ENCODE peak calls at places on chromosomes 3 and 15, in four cellular contexts. One of them, this sample, is unnamed.

GRCh38 chr15:56519000-56519399 is 54.1 kb upstream of the MNS1 start:
- DNase-seq in WTC11: no peak
- DNase-seq in HCT116: no peak
- DNase-seq in GM12878: no peak
- DNase-seq in this sample: no peak

GRCh38 chr15:60649845-60650548 is 171.1 kb upstream of the ICE2 start:
- DNase-seq in WTC11: peak; percentile 59
- DNase-seq in HCT116: no peak
- DNase-seq in GM12878: peak; percentile 57
- DNase-seq in this sample: no peak

GRCh38 chr3:47578691-47579632 is at the start of gene CSPG5:
- DNase-seq in WTC11: peak; percentile 44
- DNase-seq in HCT116: no peak
- DNase-seq in GM12878: no peak
- DNase-seq in this sample: peak; percentile 74

GRCh38 chr3:67196677-67197076 is 198.6 kb downstream of the KBTBD8 start:
- DNase-seq in WTC11: no peak
- DNase-seq in HCT116: no peak
- DNase-seq in GM12878: no peak
- DNase-seq in this sample: no peak

GRCh38 chr15:65376767-65377104 is 1.1 kb downstream of the IGDCC3 start:
- DNase-seq in WTC11: no peak
- DNase-seq in HCT116: no peak
- DNase-seq in GM12878: no peak
- DNase-seq in this sample: no peak

GRCh38 chr15:74955796-74956647 is 550 bp downstream of the RPP25 start:
- DNase-seq in WTC11: peak; percentile 71
- DNase-seq in HCT116: no peak
- DNase-seq in GM12878: no peak
- DNase-seq in this sample: no peak

GRCh38 chr3:134232146-134232545 is 18.5 kb downstream of the RYK start:
- DNase-seq in WTC11: no peak
- DNase-seq in HCT116: no peak
- DNase-seq in GM12878: no peak
- DNase-seq in this sample: no peak

GRCh38 chr3:27596334-27596841 is 112.2 kb upstream of the SLC4A7 start:
- DNase-seq in WTC11: no peak
- DNase-seq in HCT116: no peak
- DNase-seq in GM12878: peak; percentile 56
- DNase-seq in this sample: no peak

GRCh38 chr15:91100561-91101355 is 701 bp downstream of the SV2B start:
- DNase-seq in WTC11: no peak
- DNase-seq in HCT116: no peak
- DNase-seq in GM12878: no peak
- DNase-seq in this sample: peak; percentile 50

GRCh38 chr15:90402230-90402629 is 14.2 kb downstream of the IQGAP1 start:
- DNase-seq in WTC11: no peak
- DNase-seq in HCT116: peak; percentile 54
- DNase-seq in GM12878: no peak
- DNase-seq in this sample: no peak

GRCh38 chr3:125186261-125186770 is 26.2 kb downstream of the SLC12A8 start:
- DNase-seq in WTC11: no peak
- DNase-seq in HCT116: no peak
- DNase-seq in GM12878: no peak
- DNase-seq in this sample: peak; percentile 30

GRCh38 chr15:64844576-64845140 is 2.9 kb downstream of the PLEKHO2 start:
- DNase-seq in WTC11: no peak
- DNase-seq in HCT116: no peak
- DNase-seq in GM12878: no peak
- DNase-seq in this sample: no peak

GRCh38 chr3:120572027-120572426 is 24.1 kb upstream of the NDUFB4 start:
- DNase-seq in WTC11: no peak
- DNase-seq in HCT116: no peak
- DNase-seq in GM12878: no peak
- DNase-seq in this sample: no peak

GRCh38 chr3:16768956-16769355 is 115.8 kb upstream of the PLCL2 start:
- DNase-seq in WTC11: no peak
- DNase-seq in HCT116: no peak
- DNase-seq in GM12878: no peak
- DNase-seq in this sample: no peak

GRCh38 chr3:188187055-188187454 is 33.1 kb downstream of the LPP start:
- DNase-seq in WTC11: no peak
- DNase-seq in HCT116: no peak
- DNase-seq in GM12878: no peak
- DNase-seq in this sample: no peak

GRCh38 chr15:48823706-48824105 is 12.8 kb upstream of the CEP152 start:
- DNase-seq in WTC11: no peak
- DNase-seq in HCT116: no peak
- DNase-seq in GM12878: no peak
- DNase-seq in this sample: no peak

GRCh38 chr3:43327184-43327950 is 41.0 kb downstream of the SNRK start:
- DNase-seq in WTC11: no peak
- DNase-seq in HCT116: no peak
- DNase-seq in GM12878: no peak
- DNase-seq in this sample: no peak

GRCh38 chr3:151282921-151283320 is 4.6 kb upstream of the P2RY14 start:
- DNase-seq in WTC11: no peak
- DNase-seq in HCT116: peak; percentile 51
- DNase-seq in GM12878: no peak
- DNase-seq in this sample: no peak

GRCh38 chr3:54427951-54428871 is 305.9 kb downstream of the CACNA2D3 start:
- DNase-seq in WTC11: peak; percentile 71
- DNase-seq in HCT116: peak; percentile 36
- DNase-seq in GM12878: peak; percentile 7
- DNase-seq in this sample: peak; percentile 73

GRCh38 chr3:16881896-16882645 is 2.7 kb upstream of the PLCL2 start:
- DNase-seq in WTC11: no peak
- DNase-seq in HCT116: no peak
- DNase-seq in GM12878: no peak
- DNase-seq in this sample: no peak

GRCh38 chr3:190892328-190893011 is 30.0 kb upstream of the GMNC start:
- DNase-seq in WTC11: no peak
- DNase-seq in HCT116: no peak
- DNase-seq in GM12878: no peak
- DNase-seq in this sample: no peak

GRCh38 chr15:51924146-51925068 is 47.2 kb downstream of the LEO1 start:
- DNase-seq in WTC11: peak; percentile 38
- DNase-seq in HCT116: no peak
- DNase-seq in GM12878: no peak
- DNase-seq in this sample: no peak

GRCh38 chr3:185878920-185879319 is 54.1 kb upstream of the IGF2BP2 start:
- DNase-seq in WTC11: no peak
- DNase-seq in HCT116: no peak
- DNase-seq in GM12878: no peak
- DNase-seq in this sample: no peak

GRCh38 chr15:45338417-45338816 is 39.9 kb downstream of the GATM start:
- DNase-seq in WTC11: no peak
- DNase-seq in HCT116: no peak
- DNase-seq in GM12878: no peak
- DNase-seq in this sample: no peak

GRCh38 chr15:39581501-39582285 is 814 bp downstream of the THBS1 start:
- DNase-seq in WTC11: peak; percentile 68
- DNase-seq in HCT116: no peak
- DNase-seq in GM12878: no peak
- DNase-seq in this sample: no peak

GRCh38 chr3:189941679-189942078 is 179.0 kb downstream of the P3H2 start:
- DNase-seq in WTC11: no peak
- DNase-seq in HCT116: no peak
- DNase-seq in GM12878: no peak
- DNase-seq in this sample: no peak

GRCh38 chr15:39616731-39617455 is 36.0 kb downstream of the THBS1 start:
- DNase-seq in WTC11: no peak
- DNase-seq in HCT116: no peak
- DNase-seq in GM12878: no peak
- DNase-seq in this sample: no peak

GRCh38 chr15:75049392-75049791 is 26.0 kb downstream of the PPCDC start:
- DNase-seq in WTC11: no peak
- DNase-seq in HCT116: no peak
- DNase-seq in GM12878: no peak
- DNase-seq in this sample: no peak

GRCh38 chr3:177694316-177694715 is 497.0 kb upstream of the TBL1XR1 start:
- DNase-seq in WTC11: no peak
- DNase-seq in HCT116: no peak
- DNase-seq in GM12878: no peak
- DNase-seq in this sample: no peak

GRCh38 chr3:177820683-177821316 is 623.5 kb upstream of the TBL1XR1 start:
- DNase-seq in WTC11: no peak
- DNase-seq in HCT116: no peak
- DNase-seq in GM12878: peak; percentile 4
- DNase-seq in this sample: no peak

GRCh38 chr3:140848675-140849074 is 93.0 kb upstream of the SLC25A36 start:
- DNase-seq in WTC11: no peak
- DNase-seq in HCT116: no peak
- DNase-seq in GM12878: no peak
- DNase-seq in this sample: no peak

GRCh38 chr15:66766282-66767228 is 64.5 kb downstream of the SMAD6 start:
- DNase-seq in WTC11: no peak
- DNase-seq in HCT116: no peak
- DNase-seq in GM12878: no peak
- DNase-seq in this sample: no peak

GRCh38 chr3:33131328-33132018 is 17.7 kb downstream of the CRTAP start:
- DNase-seq in WTC11: peak; percentile 63
- DNase-seq in HCT116: peak; percentile 44
- DNase-seq in GM12878: no peak
- DNase-seq in this sample: peak; percentile 41

DNA sequence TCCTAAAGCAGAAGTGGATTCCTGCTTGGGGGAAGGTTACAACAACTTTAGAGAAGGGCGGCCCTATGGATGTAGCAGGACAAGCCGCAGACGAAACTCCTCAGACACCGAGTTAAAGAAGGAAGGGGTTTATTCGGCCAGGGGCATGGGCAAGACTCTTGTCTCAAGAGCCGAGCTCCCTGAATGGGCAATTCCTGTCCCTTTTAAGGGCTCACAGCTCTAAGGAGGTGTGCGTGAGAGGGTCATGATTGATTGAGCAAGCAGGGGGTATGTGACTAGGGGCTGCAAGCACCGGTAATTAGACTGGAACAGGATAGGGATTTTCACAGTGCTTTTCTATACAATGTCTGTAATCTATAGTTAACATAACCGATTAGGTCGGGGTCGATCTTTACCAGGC is 879 bp upstream of the PDHB start:
- DNase-seq in WTC11: peak; percentile 39
- DNase-seq in HCT116: no peak
- DNase-seq in GM12878: no peak
- DNase-seq in this sample: no peak
- TF ChIP-seq ATF3 in WTC11: no peak
- TF ChIP-seq ATF3 in HCT116: no peak
- TF ChIP-seq ATF3 in GM12878: no peak
- TF ChIP-seq ATF3 in this sample: no peak

DNA sequence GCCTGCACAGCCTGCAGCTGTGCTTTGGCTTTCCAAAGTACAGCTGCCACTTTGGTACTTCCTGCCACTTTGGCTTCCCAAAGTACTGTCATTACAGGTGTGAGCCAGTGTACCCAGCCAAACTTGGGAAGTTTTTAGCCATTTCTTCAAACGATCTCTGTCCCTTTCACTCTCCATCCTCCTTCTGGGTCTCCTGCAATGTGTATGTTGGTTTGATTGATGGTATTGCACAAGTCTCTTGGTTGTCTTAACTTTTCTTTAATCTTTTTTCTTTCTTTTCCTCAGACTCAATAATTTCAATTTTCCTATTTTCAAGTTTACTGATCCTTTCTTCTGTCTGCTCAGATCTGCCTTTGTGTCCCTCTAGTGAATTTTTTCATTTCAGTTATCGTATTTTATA is 99.3 kb upstream of the CFAP20DC start:
- DNase-seq in WTC11: no peak
- DNase-seq in HCT116: no peak
- DNase-seq in GM12878: no peak
- DNase-seq in this sample: no peak
- TF ChIP-seq ATF3 in WTC11: no peak
- TF ChIP-seq ATF3 in HCT116: no peak
- TF ChIP-seq ATF3 in GM12878: no peak
- TF ChIP-seq ATF3 in this sample: no peak

GRCh38 chr3:69368129-69368741 is 17.7 kb downstream of the FRMD4B start:
- DNase-seq in WTC11: no peak
- DNase-seq in HCT116: no peak
- DNase-seq in GM12878: peak; percentile 91
- DNase-seq in this sample: no peak
- TF ChIP-seq ATF3 in WTC11: no peak
- TF ChIP-seq ATF3 in HCT116: no peak
- TF ChIP-seq ATF3 in GM12878: no peak
- TF ChIP-seq ATF3 in this sample: no peak

DNA sequence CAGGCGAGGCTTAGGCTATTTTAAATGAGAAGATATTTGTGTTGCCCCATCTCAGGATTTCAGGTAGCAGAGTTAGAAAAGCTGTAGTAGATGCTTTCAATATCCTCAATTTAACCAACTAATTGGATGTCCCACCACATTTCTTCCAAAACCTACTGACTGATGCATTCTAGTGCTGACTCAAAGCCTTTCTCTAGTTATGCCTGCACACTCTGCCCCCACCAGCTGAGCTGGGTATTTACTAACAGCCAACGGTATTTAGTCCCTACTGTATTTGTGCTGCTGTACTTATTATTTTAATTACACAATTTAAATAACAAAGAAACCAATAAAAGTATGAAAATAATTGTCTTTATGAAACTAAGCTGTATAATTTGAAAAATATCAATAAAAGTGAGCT is 139.5 kb downstream of the OSBPL10 start:
- DNase-seq in WTC11: no peak
- DNase-seq in HCT116: no peak
- DNase-seq in GM12878: no peak
- DNase-seq in this sample: no peak
- TF ChIP-seq ATF3 in WTC11: no peak
- TF ChIP-seq ATF3 in HCT116: no peak
- TF ChIP-seq ATF3 in GM12878: no peak
- TF ChIP-seq ATF3 in this sample: no peak

DNA sequence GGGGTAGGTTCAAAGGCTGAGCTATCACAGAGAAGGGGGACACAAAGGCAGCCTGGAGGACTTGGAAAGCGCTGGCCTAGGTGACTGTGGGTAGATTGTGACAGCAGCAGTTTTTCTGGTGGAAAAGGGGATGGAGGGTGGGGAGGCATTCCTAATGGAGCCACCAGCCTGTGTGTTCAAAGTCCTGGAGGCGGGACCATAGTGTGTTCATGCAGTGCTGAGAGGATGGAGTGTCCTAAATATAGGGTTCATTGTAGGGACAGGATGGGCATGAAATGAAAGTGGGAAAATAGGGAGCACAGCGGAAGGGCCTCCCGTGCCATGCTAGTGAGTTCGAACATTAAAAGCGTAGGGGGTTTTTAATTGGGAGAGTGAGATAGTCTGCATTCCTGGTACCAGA is 51.4 kb upstream of the POLR2M start:
- DNase-seq in WTC11: no peak
- DNase-seq in HCT116: no peak
- DNase-seq in GM12878: no peak
- DNase-seq in this sample: no peak
- TF ChIP-seq ATF3 in WTC11: no peak
- TF ChIP-seq ATF3 in HCT116: no peak
- TF ChIP-seq ATF3 in GM12878: no peak
- TF ChIP-seq ATF3 in this sample: no peak